ENCODE peak calls at places on chromosomes 2 and 18, in eight cellular contexts. A is IMR-90, E is dorsolateral prefrontal cortex, J is thoracic aorta, F is AG10803, P is PC-3, V is H1, T is cardiac fibroblast. D is an unnamed sample.

GRCh38 chr2:120538691-120539420 is 192.9 kb downstream of the INHBB start:
- DNase-seq in A (no peak), P (peak), J (no peak), V (no peak), E (no peak), T (no peak), F (no peak), D (no peak)

GRCh38 chr2:234953116-234954031 is 1.6 kb downstream of the SH3BP4 start:
- DNase-seq in T (no peak), J (no peak), E (no peak), F (peak), P (peak), V (no peak), A (no peak), D (no peak)

GRCh38 chr2:86671304-86671981 is 47.8 kb upstream of the RNF103 start:
- DNase-seq in P (no peak), V (no peak), J (no peak), A (peak), F (no peak), E (no peak), T (peak), D (peak)

GRCh38 chr18:49011291-49011746 is 60.6 kb upstream of the SMAD7 start:
- DNase-seq in J (no peak), P (no peak), T (no peak), A (no peak), E (no peak), F (no peak), V (no peak), D (no peak)

GRCh38 chr2:58203018-58203417 is 38.1 kb downstream of the FANCL start:
- DNase-seq in F (no peak), A (no peak), T (no peak), E (no peak), P (no peak), J (no peak), V (no peak), D (no peak)

GRCh38 chr2:149448315-149448714 is 117.9 kb downstream of the LYPD6 start:
- DNase-seq in T (no peak), V (no peak), F (no peak), A (no peak), P (no peak), J (no peak), E (no peak), D (no peak)

GRCh38 chr2:53750369-53750768 is 17.2 kb upstream of the CHAC2 start:
- DNase-seq in T (no peak), E (no peak), F (no peak), A (no peak), V (no peak), J (no peak), P (no peak), D (no peak)

GRCh38 chr2:133765693-133766092 is 197.4 kb upstream of the NCKAP5 start:
- DNase-seq in P (peak), E (no peak), J (no peak), F (peak), A (no peak), V (no peak), T (peak), D (no peak)

GRCh38 chr18:23068692-23069305 is 66.5 kb upstream of the CABLES1 start:
- DNase-seq in F (no peak), P (no peak), V (no peak), A (no peak), T (no peak), J (no peak), E (no peak), D (no peak)

GRCh38 chr2:42775812-42776211 is 11.9 kb upstream of the OXER1 start:
- DNase-seq in J (no peak), P (no peak), E (no peak), F (no peak), T (no peak), A (no peak), V (no peak), D (no peak)

GRCh38 chr2:55430536-55430935 is 10.9 kb upstream of the CCDC88A start:
- DNase-seq in E (no peak), P (no peak), F (no peak), T (peak), V (no peak), J (no peak), A (no peak), D (no peak)

DNA sequence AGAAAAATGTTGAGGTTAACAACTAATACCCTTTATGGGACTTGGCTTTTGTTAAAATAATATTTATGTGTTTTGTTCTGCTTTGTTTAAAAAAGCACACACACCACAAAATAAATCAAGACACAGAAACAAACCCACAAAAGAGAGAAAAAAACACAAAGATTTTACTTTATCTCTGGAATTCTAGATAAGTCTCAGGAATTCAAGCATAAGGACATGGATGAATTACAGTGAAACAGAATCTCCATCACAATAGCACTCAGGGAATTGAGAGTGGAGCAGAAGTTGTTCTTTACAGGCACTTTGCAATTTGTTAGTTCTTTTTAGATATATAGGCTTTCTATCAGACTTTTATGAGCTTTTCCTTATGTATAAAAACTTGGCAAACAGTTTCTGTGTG is 360.9 kb upstream of the ZC3H15 start:
- DNase-seq in E (no peak), V (no peak), P (no peak), A (no peak), J (no peak), T (no peak), F (no peak), D (no peak)
- H3K4me3 ChIP-seq in E (no peak), V (peak), P (no peak), A (no peak), J (no peak), T (no peak), F (no peak), D (no peak)

DNA sequence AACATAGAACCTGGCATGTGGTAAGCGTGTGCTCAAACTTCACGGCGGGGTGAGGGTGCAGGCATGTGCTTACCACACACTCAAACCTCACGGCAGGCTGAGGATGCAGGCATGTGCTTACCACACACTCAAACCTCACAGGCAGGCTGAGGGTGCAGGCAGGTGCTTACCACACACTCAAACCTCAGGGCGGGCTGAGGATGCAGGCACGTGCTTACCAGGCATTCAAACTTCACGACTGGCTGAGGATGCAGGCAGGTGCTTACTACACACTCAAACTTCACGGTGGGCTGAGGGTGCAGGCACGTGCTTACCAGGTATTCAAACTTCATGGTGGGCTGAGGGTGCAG is 105.0 kb upstream of the ALKAL2 start:
- DNase-seq in J (no peak), E (no peak), T (no peak), V (no peak), P (no peak), A (no peak), F (no peak), D (no peak)
- TF ChIP-seq CTCF in J (no peak), E (no peak), T (no peak), V (no peak), P (no peak), A (no peak), F (no peak), D (no peak)

GRCh38 chr2:172415759-172416158 is 11.6 kb upstream of the ITGA6 start:
- DNase-seq in P (no peak), V (no peak), A (no peak), T (no peak), E (no peak), J (no peak), F (no peak), D (no peak)

GRCh38 chr2:172425336-172425735 is 2.0 kb upstream of the ITGA6 start:
- DNase-seq in T (no peak), A (no peak), E (no peak), F (no peak), P (no peak), J (no peak), V (no peak), D (no peak)

GRCh38 chr2:172416447-172417058 is 10.8 kb upstream of the ITGA6 start:
- DNase-seq in T (no peak), J (no peak), A (no peak), P (no peak), V (no peak), E (no peak), F (no peak), D (no peak)

GRCh38 chr2:172423120-172423519 is 4.3 kb upstream of the ITGA6 start:
- DNase-seq in T (no peak), P (no peak), V (no peak), E (no peak), F (no peak), J (no peak), A (no peak), D (no peak)

DNA sequence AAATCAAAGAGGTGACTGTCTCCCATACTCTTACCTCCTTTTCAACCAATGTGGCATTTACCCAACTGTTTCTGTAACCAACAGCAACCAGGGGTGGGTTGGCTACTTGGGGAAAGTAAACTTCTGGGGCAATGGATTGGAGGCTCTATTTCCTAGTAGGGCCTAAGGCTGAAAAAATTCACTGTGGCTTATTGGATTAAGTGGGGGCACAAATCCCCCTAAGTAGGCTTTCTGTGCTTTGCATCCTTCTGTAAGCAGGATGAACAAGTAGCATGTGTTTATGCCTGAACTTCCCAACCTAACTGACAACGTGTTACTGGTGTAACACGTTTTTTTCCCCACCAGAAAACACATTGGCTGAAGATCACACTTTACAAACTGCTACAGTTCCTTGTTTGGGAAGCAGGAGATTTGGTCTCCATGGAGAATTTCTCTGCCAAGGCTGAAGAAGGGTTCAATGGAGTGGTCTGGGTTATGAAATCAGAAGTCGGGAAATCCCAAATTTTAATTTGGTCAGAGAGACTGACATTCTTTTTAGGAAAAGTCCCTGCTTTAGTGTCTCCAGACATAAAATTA is 7.2 kb upstream of the ITGA6 start:
- DNase-seq in J (no peak), P (no peak), T (no peak), F (no peak), A (no peak), V (no peak), E (no peak), D (no peak)
- H3K4me3 ChIP-seq in J (no peak), P (no peak), T (no peak), F (no peak), A (no peak), V (no peak), E (no peak), D (no peak)

GRCh38 chr18:73893879-73894278 is 253.8 kb downstream of the FBXO15 start:
- DNase-seq in P (peak), J (no peak), T (no peak), F (no peak), E (no peak), A (no peak), V (no peak), D (peak)

GRCh38 chr18:73887801-73888200 is 259.8 kb downstream of the FBXO15 start:
- DNase-seq in E (no peak), V (no peak), J (no peak), P (no peak), F (no peak), A (no peak), T (no peak), D (no peak)

GRCh38 chr18:73895701-73896100 is 251.9 kb downstream of the FBXO15 start:
- DNase-seq in E (no peak), F (no peak), J (no peak), V (no peak), A (no peak), P (peak), T (no peak), D (no peak)

GRCh38 chr18:73888565-73888964 is 259.1 kb downstream of the FBXO15 start:
- DNase-seq in J (no peak), T (no peak), P (no peak), E (no peak), A (no peak), V (no peak), F (no peak), D (no peak)

GRCh38 chr18:73891572-73892421 is 255.8 kb downstream of the FBXO15 start:
- DNase-seq in E (no peak), T (no peak), A (no peak), F (no peak), J (no peak), V (no peak), P (no peak), D (no peak)
- TF ChIP-seq CTCF in E (no peak), T (no peak), A (no peak), F (peak), J (no peak), V (peak), P (peak), D (no peak)

GRCh38 chr2:239265681-239266435 is 135.0 kb downstream of the HDAC4 start:
- DNase-seq in P (no peak), E (no peak), J (no peak), A (no peak), V (no peak), T (no peak), F (no peak), D (no peak)

GRCh38 chr2:239264838-239265651 is 135.8 kb downstream of the HDAC4 start:
- DNase-seq in J (no peak), T (peak), V (no peak), E (no peak), A (peak), P (peak), F (peak), D (peak)

GRCh38 chr2:239266779-239267410 is 133.9 kb downstream of the HDAC4 start:
- DNase-seq in T (no peak), J (no peak), V (no peak), P (no peak), F (no peak), E (no peak), A (no peak), D (no peak)

GRCh38 chr2:239267411-239267941 is 133.3 kb downstream of the HDAC4 start:
- DNase-seq in J (no peak), P (peak), V (no peak), E (no peak), A (peak), T (peak), F (peak), D (peak)

DNA sequence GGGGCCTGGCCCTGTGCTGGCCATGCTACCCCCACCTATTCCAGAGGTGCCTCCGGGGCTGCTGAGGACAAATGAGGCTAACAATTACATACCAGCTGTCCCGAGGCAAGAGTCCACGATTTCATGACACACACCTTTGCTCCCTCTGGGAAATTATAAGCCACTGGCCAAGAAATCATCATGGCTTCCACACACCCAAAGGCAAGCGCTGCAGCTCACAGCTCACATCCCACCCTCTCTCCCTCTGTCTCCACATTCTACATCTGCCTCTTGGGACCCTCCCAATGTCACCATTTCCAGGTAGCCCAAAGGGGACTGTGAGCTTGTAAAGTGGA is 134.4 kb downstream of the HDAC4 start:
- DNase-seq in E (no peak), T (no peak), P (no peak), F (no peak), V (no peak), A (no peak), J (no peak), D (no peak)
- H3K4me3 ChIP-seq in E (no peak), T (no peak), P (no peak), F (no peak), V (no peak), A (no peak), J (no peak), D (no peak)

GRCh38 chr2:223306371-223306770 is 254.4 kb downstream of the KCNE4 start:
- DNase-seq in A (peak), V (peak), F (no peak), T (peak), E (no peak), P (peak), J (no peak), D (peak)
- TF ChIP-seq CTCF in A (peak), V (peak), F (peak), T (peak), E (no peak), P (peak), J (no peak), D (peak)

GRCh38 chr2:36780231-36780808 is 83.8 kb downstream of the VIT start:
- DNase-seq in V (no peak), F (peak), A (peak), J (no peak), E (no peak), P (peak), T (peak), D (peak)
- H3K4me3 ChIP-seq in V (no peak), F (peak), A (peak), J (peak), E (peak), P (peak), T (peak), D (peak)

GRCh38 chr2:232030229-232030628 is 68.7 kb downstream of the DIS3L2 start:
- DNase-seq in T (no peak), E (no peak), F (no peak), V (no peak), J (no peak), P (peak), A (no peak), D (no peak)
- TF ChIP-seq CTCF in T (peak), E (peak), F (peak), V (peak), J (no peak), P (peak), A (no peak), D (peak)